ENCODE peak calls at places on chromosomes 6 and 20, in seven cellular contexts. G is adipocyte, D is tibial artery, H is stomach, V is Karpas-422, O is mesendoderm, J is IMR-90. I is an unnamed sample.

GRCh38 chr6:135268263-135268662 is 87.2 kb downstream of the MYB start:
- DNase-seq in H (no peak), O (no peak), D (no peak), V (no peak), G (no peak), J (no peak), I (no peak)

GRCh38 chr6:133377219-133377618 is 136.1 kb downstream of the EYA4 start:
- DNase-seq in O (no peak), J (no peak), V (no peak), D (no peak), G (no peak), H (no peak), I (no peak)

GRCh38 chr20:19626896-19627295 is 131.2 kb upstream of the RIN2 start:
- DNase-seq in G (peak; percentile 3), J (peak; percentile 26), D (no peak), V (no peak), O (peak; percentile 81), H (no peak), I (no peak)

GRCh38 chr20:19317240-19318069 is 105.0 kb downstream of the SLC24A3 start:
- DNase-seq in G (no peak), J (no peak), V (no peak), H (no peak), D (no peak), O (peak; percentile 19), I (no peak)

GRCh38 chr6:76772951-76773350 is 690.3 kb downstream of the HTR1B start:
- DNase-seq in D (no peak), J (no peak), G (no peak), O (no peak), V (no peak), H (no peak), I (no peak)

GRCh38 chr20:19756756-19757486 is 1.1 kb upstream of the RIN2 start:
- DNase-seq in O (no peak), J (no peak), V (no peak), G (no peak), H (peak; percentile 40), D (no peak), I (no peak)

GRCh38 chr6:15243994-15244604 is 1.8 kb upstream of the JARID2 start:
- DNase-seq in V (no peak), O (peak; percentile 85), D (no peak), J (no peak), H (no peak), G (no peak), I (no peak)

GRCh38 chr20:40980106-40980827 is 48.4 kb upstream of the TOP1 start:
- DNase-seq in D (no peak), O (no peak), V (peak; percentile 40), H (no peak), J (no peak), G (peak; percentile 66), I (no peak)

GRCh38 chr6:129844118-129844891 is 16.8 kb downstream of the TMEM244 start:
- DNase-seq in G (peak; percentile 65), H (no peak), V (no peak), D (no peak), O (peak; percentile 96), J (peak; percentile 89), I (peak; percentile 21)

GRCh38 chr6:98514073-98514720 is 320.2 kb upstream of the POU3F2 start:
- DNase-seq in H (no peak), O (no peak), D (no peak), G (no peak), J (no peak), V (no peak), I (no peak)

GRCh38 chr6:141077355-141078333 is 1055.1 kb upstream of the GJE1 start:
- DNase-seq in D (no peak), V (peak; percentile 69), H (no peak), O (peak; percentile 81), G (no peak), J (no peak), I (no peak)

GRCh38 chr6:38436726-38437465 is 202.8 kb downstream of the BTBD9 start:
- DNase-seq in O (no peak), J (peak; percentile 84), G (peak; percentile 44), H (no peak), D (no peak), V (no peak), I (peak; percentile 26)

GRCh38 chr20:2692036-2692885 is at the start of gene EBF4:
- DNase-seq in J (no peak), H (peak; percentile 55), V (no peak), O (peak; percentile 29), G (peak; percentile 75), D (no peak), I (no peak)

GRCh38 chr6:138106665-138107077 is 548 bp downstream of the PERP start:
- DNase-seq in V (no peak), G (no peak), H (no peak), J (no peak), D (no peak), O (no peak), I (no peak)

GRCh38 chr6:26521485-26522391 is 16.4 kb upstream of the HMGN4 start:
- DNase-seq in V (peak; percentile 79), G (peak; percentile 74), O (peak; percentile 93), D (peak; percentile 69), H (peak; percentile 75), J (peak; percentile 64), I (peak; percentile 84)

GRCh38 chr6:49849121-49849907 is 17.0 kb downstream of the CRISP1 start:
- DNase-seq in H (no peak), G (peak; percentile 83), D (no peak), V (peak; percentile 87), J (peak; percentile 55), O (peak; percentile 59), I (peak; percentile 40)

GRCh38 chr6:158805698-158806373 is 13.3 kb downstream of the EZR start:
- DNase-seq in H (peak; percentile 25), G (no peak), J (no peak), V (no peak), D (no peak), O (no peak), I (no peak)

GRCh38 chr6:154511735-154512097 is 1.2 kb upstream of the CNKSR3 start:
- DNase-seq in H (no peak), G (no peak), O (no peak), J (no peak), V (no peak), D (no peak), I (no peak)

GRCh38 chr20:44183282-44183681 is 3.7 kb downstream of the JPH2 start:
- DNase-seq in O (no peak), H (no peak), G (no peak), D (no peak), V (no peak), J (no peak), I (no peak)
- H3K27me3 ChIP-seq in O (no peaks in the 10 kb centered on the region), H (peaks cover 14% of the 10 kb centered on the region), G (peaks cover 13% of the 10 kb centered on the region), D (no peaks in the 10 kb centered on the region), V (peaks cover 2% of the 10 kb centered on the region), J (no peaks in the 10 kb centered on the region), I (no peaks in the 10 kb centered on the region)

DNA sequence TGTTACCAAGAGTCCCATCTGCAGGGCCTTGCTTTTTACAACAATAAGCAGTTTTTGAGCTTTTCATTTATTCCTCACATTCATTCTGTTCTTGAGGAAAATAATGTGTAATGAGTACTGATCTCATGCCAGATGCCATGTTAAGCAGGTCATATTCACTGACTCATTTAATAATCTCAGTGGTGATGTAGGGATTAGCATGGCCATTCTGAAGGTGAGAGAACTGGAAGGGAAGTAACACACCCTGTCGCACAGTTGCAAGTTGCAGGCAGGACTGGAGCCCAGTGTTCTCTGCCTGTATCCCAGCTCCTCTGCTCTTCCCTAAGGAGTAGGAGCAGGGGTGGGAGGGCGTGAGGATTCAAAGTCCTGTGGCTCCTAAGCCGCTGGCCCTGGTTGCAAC is 5.6 kb downstream of the PCIF1 start:
- DNase-seq in D (no peak), J (no peak), V (no peak), G (no peak), H (no peak), O (no peak), I (no peak)
- H3K36me3 ChIP-seq in D (peaks cover 80% of the 10 kb centered on the region), J (peaks cover 57% of the 10 kb centered on the region), V (peaks cover 33% of the 10 kb centered on the region), G (peaks cover 67% of the 10 kb centered on the region), H (peaks cover 80% of the 10 kb centered on the region), O (peaks cover 25% of the 10 kb centered on the region), I (peaks cover 67% of the 10 kb centered on the region)

GRCh38 chr6:166469426-166469961 is 86.8 kb upstream of the MPC1 start:
- DNase-seq in G (no peak), H (no peak), D (no peak), J (no peak), O (no peak), V (no peak), I (no peak)
- H3K4me3 ChIP-seq in G (no peak overlapping the region), H (no peak overlapping the region), D (no peak overlapping the region), J (no peak overlapping the region), O (no peak overlapping the region), V (no peak overlapping the region), I (no peak overlapping the region)

GRCh38 chr20:59151820-59152219 is 11.8 kb upstream of the ZNF831 start:
- DNase-seq in H (no peak), G (no peak), O (no peak), D (no peak), J (no peak), V (no peak), I (no peak)

GRCh38 chr20:59154317-59155013 is 9.2 kb upstream of the ZNF831 start:
- DNase-seq in O (no peak), G (no peak), J (no peak), D (no peak), V (no peak), H (no peak), I (no peak)

GRCh38 chr20:59152559-59153354 is 10.9 kb upstream of the ZNF831 start:
- DNase-seq in J (no peak), V (no peak), G (no peak), D (no peak), H (no peak), O (no peak), I (no peak)

GRCh38 chr20:59153832-59154231 is 9.8 kb upstream of the ZNF831 start:
- DNase-seq in H (no peak), D (no peak), J (no peak), G (no peak), V (peak; percentile 44), O (no peak), I (no peak)

GRCh38 chr20:59153355-59153681 is 10.3 kb upstream of the ZNF831 start:
- DNase-seq in J (no peak), G (no peak), D (peak; percentile 65), V (no peak), O (no peak), H (no peak), I (peak; percentile 82)
- H3K27me3 ChIP-seq in J (no peaks in the 10 kb centered on the region), G (peaks cover 34% of the 10 kb centered on the region), D (no peaks in the 10 kb centered on the region), V (no peaks in the 10 kb centered on the region), O (no peaks in the 10 kb centered on the region), H (peaks cover 2% of the 10 kb centered on the region), I (peaks cover 3% of the 10 kb centered on the region)

GRCh38 chr6:42940493-42941045 is 11.3 kb downstream of the CNPY3 start:
- DNase-seq in G (no peak), H (no peak), D (no peak), V (no peak), J (no peak), O (no peak), I (no peak)
- H3K36me3 ChIP-seq in G (peaks cover 31% of the 10 kb centered on the region), H (peaks cover 96% of the 10 kb centered on the region), D (peaks cover 84% of the 10 kb centered on the region), V (peaks cover 20% of the 10 kb centered on the region), J (peaks cover 32% of the 10 kb centered on the region), O (peaks cover 4% of the 10 kb centered on the region), I (peaks cover 4% of the 10 kb centered on the region)

GRCh38 chr6:161439093-161439492 is 165.2 kb upstream of the AGPAT4 start:
- DNase-seq in J (peak; percentile 90), G (peak; percentile 96), D (no peak), O (no peak), H (no peak), V (no peak), I (peak; percentile 89)
- H3K4me3 ChIP-seq in J (no peak overlapping the region), G (peak overlapping the region; percentile 67), D (peak overlapping the region; percentile 6), O (no peak overlapping the region), H (no peak overlapping the region), V (peak overlapping the region; percentile 55), I (no peak overlapping the region)